ENCODE peak calls at places on chromosomes 12 and 14, in seven cellular contexts. U, L, C, J, P, V and R are unnamed samples.

GRCh38 chr12:59134750-59135149 is 214.4 kb upstream of the LRIG3 start:
- DNase-seq in U (no peak), L (no peak), C (no peak), J (no peak), P (no peak), V (no peak), R (no peak)

GRCh38 chr12:77064891-77065360 is 443 bp downstream of the E2F7 start:
- DNase-seq in U (no peak), L (no peak), C (no peak), J (no peak), P (no peak), V (no peak), R (no peak)

GRCh38 chr14:65949711-65950516 is 536.3 kb upstream of the CCDC196 start:
- DNase-seq in U (peak), L (no peak), C (no peak), J (no peak), P (no peak), V (peak), R (no peak)

GRCh38 chr14:96978525-96979272 is 181.5 kb downstream of the VRK1 start:
- DNase-seq in U (no peak), L (no peak), C (no peak), J (no peak), P (no peak), V (no peak), R (no peak)

GRCh38 chr12:112711507-112711906 is 80.0 kb upstream of the RPH3A start:
- DNase-seq in U (no peak), L (no peak), C (no peak), J (no peak), P (no peak), V (no peak), R (no peak)

GRCh38 chr12:107130830-107131760 is 37.7 kb upstream of the CRY1 start:
- DNase-seq in U (no peak), L (peak), C (no peak), J (no peak), P (no peak), V (no peak), R (no peak)

GRCh38 chr14:68556253-68556652 is 236.6 kb downstream of the ZFP36L1 start:
- DNase-seq in U (no peak), L (no peak), C (no peak), J (no peak), P (no peak), V (no peak), R (no peak)

GRCh38 chr12:109134186-109134917 is 18.0 kb downstream of the ACACB start:
- DNase-seq in U (peak), L (peak), C (peak), J (no peak), P (no peak), V (no peak), R (no peak)

GRCh38 chr12:12529783-12530421 is 32.8 kb downstream of the DUSP16 start:
- DNase-seq in U (no peak), L (no peak), C (no peak), J (no peak), P (no peak), V (no peak), R (no peak)

GRCh38 chr14:105927661-105928060 is 401.3 kb downstream of the TMEM121 start:
- DNase-seq in U (no peak), L (no peak), C (peak), J (no peak), P (no peak), V (no peak), R (no peak)

GRCh38 chr12:107163413-107163812 is 70.1 kb upstream of the CRY1 start:
- DNase-seq in U (no peak), L (no peak), C (no peak), J (no peak), P (no peak), V (no peak), R (no peak)

GRCh38 chr12:68356060-68356748 is 24.0 kb upstream of the MDM1 start:
- DNase-seq in U (no peak), L (no peak), C (no peak), J (no peak), P (no peak), V (no peak), R (no peak)

GRCh38 chr12:94184995-94185711 is 36.8 kb downstream of the PLXNC1 start:
- DNase-seq in U (no peak), L (no peak), C (no peak), J (no peak), P (no peak), V (no peak), R (no peak)

GRCh38 chr14:80356413-80356812 is 145.1 kb upstream of the DIO2 start:
- DNase-seq in U (no peak), L (peak), C (no peak), J (no peak), P (no peak), V (peak), R (no peak)

GRCh38 chr12:83573676-83574075 is 887.0 kb downstream of the TMTC2 start:
- DNase-seq in U (peak), L (no peak), C (no peak), J (no peak), P (no peak), V (no peak), R (no peak)

GRCh38 chr14:77059276-77059934 is 30.9 kb upstream of the IRF2BPL start:
- DNase-seq in U (peak), L (no peak), C (peak), J (no peak), P (no peak), V (peak), R (no peak)

GRCh38 chr14:72463291-72463866 is 430.5 kb downstream of the DPF3 start:
- DNase-seq in U (peak), L (no peak), C (no peak), J (no peak), P (no peak), V (no peak), R (no peak)

GRCh38 chr14:52961060-52961639 is 10.3 kb upstream of the FERMT2 start:
- DNase-seq in U (peak), L (peak), C (peak), J (no peak), P (peak), V (peak), R (no peak)

GRCh38 chr12:8914716-8915526 is 612 bp downstream of the PHC1 start:
- DNase-seq in U (no peak), L (peak), C (peak), J (no peak), P (no peak), V (peak), R (no peak)

GRCh38 chr14:105876829-105877228 is 350.4 kb downstream of the TMEM121 start:
- DNase-seq in U (no peak), L (no peak), C (no peak), J (no peak), P (no peak), V (no peak), R (no peak)

GRCh38 chr12:93003540-93004239 is 74.6 kb upstream of the EEA1 start:
- DNase-seq in U (no peak), L (no peak), C (no peak), J (no peak), P (no peak), V (no peak), R (no peak)

GRCh38 chr12:8687846-8688601 is 9.8 kb upstream of the RIMKLB start:
- DNase-seq in U (peak), L (peak), C (no peak), J (no peak), P (no peak), V (no peak), R (no peak)

GRCh38 chr12:122395319-122395718 is 27.1 kb downstream of the CLIP1 start:
- DNase-seq in U (peak), L (peak), C (no peak), J (no peak), P (no peak), V (no peak), R (peak)

GRCh38 chr14:80602931-80603330 is 338.6 kb downstream of the CEP128 start:
- DNase-seq in U (no peak), L (peak), C (no peak), J (no peak), P (no peak), V (no peak), R (no peak)

GRCh38 chr14:61876362-61877049 is 114.3 kb downstream of the SNAPC1 start:
- DNase-seq in U (no peak), L (peak), C (no peak), J (no peak), P (no peak), V (no peak), R (no peak)

GRCh38 chr12:69019082-69019481 is 86.1 kb upstream of the CPM start:
- DNase-seq in U (no peak), L (no peak), C (no peak), J (no peak), P (no peak), V (no peak), R (no peak)

GRCh38 chr14:31934767-31935266 is 142.3 kb upstream of the ARHGAP5 start:
- DNase-seq in U (peak), L (peak), C (no peak), J (no peak), P (no peak), V (peak), R (no peak)

GRCh38 chr14:103199141-103199540 is 75.9 kb downstream of the TNFAIP2 start:
- DNase-seq in U (no peak), L (no peak), C (no peak), J (no peak), P (no peak), V (no peak), R (no peak)

GRCh38 chr12:51391047-51391837 is at the start of gene GALNT6:
- DNase-seq in U (no peak), L (peak), C (peak), J (peak), P (no peak), V (no peak), R (no peak)

GRCh38 chr12:40375076-40375475 is 150.3 kb downstream of the LRRK2 start:
- DNase-seq in U (peak), L (no peak), C (no peak), J (no peak), P (no peak), V (peak), R (peak)

GRCh38 chr14:76153919-76154318 is 2.2 kb downstream of the GPATCH2L start:
- DNase-seq in U (no peak), L (no peak), C (no peak), J (no peak), P (no peak), V (no peak), R (no peak)

GRCh38 chr12:109154485-109155438 is 38.4 kb downstream of the ACACB start:
- DNase-seq in U (peak), L (peak), C (peak), J (peak), P (peak), V (peak), R (peak)

GRCh38 chr12:39205969-39206368 is 237.0 kb downstream of the KIF21A start:
- DNase-seq in U (no peak), L (no peak), C (no peak), J (no peak), P (peak), V (no peak), R (no peak)

GRCh38 chr12:29610473-29611174 is 113.1 kb upstream of the OVCH1 start:
- DNase-seq in U (no peak), L (peak), C (no peak), J (no peak), P (no peak), V (no peak), R (no peak)

GRCh38 chr12:65868133-65868705 is 43.9 kb downstream of the HMGA2 start:
- DNase-seq in U (no peak), L (no peak), C (no peak), J (no peak), P (no peak), V (no peak), R (no peak)

GRCh38 chr12:32756476-32757158 is 920 bp upstream of the YARS2 start:
- DNase-seq in U (no peak), L (peak), C (no peak), J (no peak), P (no peak), V (no peak), R (no peak)

GRCh38 chr12:111384596-111384995 is 15.7 kb upstream of the PHETA1 start:
- DNase-seq in U (no peak), L (no peak), C (no peak), J (no peak), P (no peak), V (no peak), R (no peak)

DNA sequence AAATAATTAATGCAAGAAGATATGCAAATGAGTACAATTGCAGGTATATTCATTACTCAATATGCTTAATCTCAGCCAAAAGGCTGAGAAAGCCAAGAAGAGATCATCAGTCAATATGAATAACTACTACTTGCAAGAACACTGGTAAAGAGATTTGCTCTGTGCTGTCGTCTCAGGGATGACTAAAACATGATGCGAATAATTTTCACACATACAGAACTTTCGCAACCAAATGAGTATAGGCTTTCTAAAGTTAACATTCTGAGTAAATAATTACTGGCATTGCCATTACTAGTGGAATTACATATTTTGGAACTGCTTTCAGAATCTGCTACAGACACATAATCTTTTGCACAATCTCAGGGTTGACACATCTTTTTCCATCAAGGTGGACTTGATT is 24.7 kb downstream of the NCKAP1L start:
- DNase-seq in U (no peak), L (no peak), C (no peak), J (no peak), P (no peak), V (no peak), R (no peak)
- TF ChIP-seq SIN3A in U (no peak), L (no peak), C (no peak), J (no peak), P (no peak), V (no peak), R (no peak)

DNA sequence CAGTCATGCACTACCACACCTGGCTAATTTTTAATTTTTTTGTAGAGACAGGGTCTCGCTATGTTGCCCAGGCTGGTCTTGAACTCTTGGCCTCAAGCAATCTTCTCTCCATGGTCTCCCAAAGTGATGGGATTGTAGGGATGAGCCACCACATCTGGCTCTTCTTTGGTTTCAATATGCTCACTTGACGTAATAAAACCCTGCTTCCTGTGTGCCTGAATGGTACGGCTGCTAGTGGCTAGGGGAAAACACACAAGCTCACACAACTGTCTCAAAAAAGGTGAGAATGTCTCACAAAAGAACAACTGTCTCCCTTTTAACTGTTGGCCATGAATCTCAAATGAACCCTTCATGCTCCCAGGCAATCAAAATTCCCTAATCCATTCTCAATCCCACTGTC is 15.0 kb downstream of the C1S start:
- DNase-seq in U (no peak), L (no peak), C (no peak), J (no peak), P (no peak), V (no peak), R (no peak)
- TF ChIP-seq SIN3A in U (no peak), L (no peak), C (no peak), J (no peak), P (no peak), V (no peak), R (no peak)

DNA sequence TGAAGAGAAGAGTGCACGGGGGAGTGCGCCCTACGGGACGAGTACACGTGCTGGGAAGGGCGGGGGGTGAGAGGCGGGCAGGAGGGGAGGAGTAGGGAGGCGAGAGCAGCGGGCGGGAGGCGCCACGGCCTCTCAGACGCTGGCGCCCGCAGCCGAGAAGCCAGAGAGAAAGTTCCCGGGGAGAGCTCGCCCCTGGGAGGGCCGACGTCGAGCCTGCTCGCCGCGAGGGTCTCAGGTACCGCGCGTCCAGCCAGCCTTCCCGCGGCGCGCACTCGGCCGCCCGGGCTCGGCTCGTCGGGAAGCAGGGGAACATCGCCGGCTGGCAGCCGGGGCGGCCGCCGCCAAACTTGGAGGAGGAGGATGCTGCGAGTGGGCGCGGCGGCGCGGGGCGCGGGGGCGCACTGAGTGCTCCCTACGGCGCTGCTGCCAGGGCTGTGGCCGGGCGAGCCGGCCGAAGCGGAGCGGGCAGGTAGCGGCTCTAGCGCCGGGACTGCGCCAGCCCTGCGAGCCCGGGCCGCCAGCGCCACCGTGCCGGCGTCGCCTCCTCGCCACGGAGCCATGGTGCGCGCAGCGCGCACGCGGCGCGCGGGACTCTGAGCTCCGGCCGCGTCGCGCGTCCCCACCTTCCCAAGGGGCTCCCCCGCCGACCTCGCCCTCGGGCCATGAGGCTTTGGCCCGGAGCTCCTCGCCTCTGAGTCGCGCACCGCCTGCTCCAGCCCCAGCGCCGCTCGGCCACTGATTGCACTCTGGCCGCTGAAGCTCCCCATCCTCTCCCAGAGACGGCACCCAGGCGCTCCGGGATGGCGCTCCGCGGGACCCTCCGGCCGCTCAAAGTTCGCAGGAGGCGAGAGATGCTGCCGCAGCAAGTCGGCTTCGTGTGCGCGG is at the start of gene SLC24A4:
- DNase-seq in U (no peak), L (peak), C (no peak), J (no peak), P (no peak), V (no peak), R (no peak)
- TF ChIP-seq SIN3A in U (no peak), L (no peak), C (no peak), J (no peak), P (no peak), V (no peak), R (no peak)

GRCh38 chr12:56632701-56633464 is 2.8 kb upstream of the BAZ2A start:
- DNase-seq in U (no peak), L (peak), C (no peak), J (no peak), P (no peak), V (no peak), R (no peak)
- TF ChIP-seq SIN3A in U (no peak), L (no peak), C (no peak), J (no peak), P (no peak), V (no peak), R (no peak)

DNA sequence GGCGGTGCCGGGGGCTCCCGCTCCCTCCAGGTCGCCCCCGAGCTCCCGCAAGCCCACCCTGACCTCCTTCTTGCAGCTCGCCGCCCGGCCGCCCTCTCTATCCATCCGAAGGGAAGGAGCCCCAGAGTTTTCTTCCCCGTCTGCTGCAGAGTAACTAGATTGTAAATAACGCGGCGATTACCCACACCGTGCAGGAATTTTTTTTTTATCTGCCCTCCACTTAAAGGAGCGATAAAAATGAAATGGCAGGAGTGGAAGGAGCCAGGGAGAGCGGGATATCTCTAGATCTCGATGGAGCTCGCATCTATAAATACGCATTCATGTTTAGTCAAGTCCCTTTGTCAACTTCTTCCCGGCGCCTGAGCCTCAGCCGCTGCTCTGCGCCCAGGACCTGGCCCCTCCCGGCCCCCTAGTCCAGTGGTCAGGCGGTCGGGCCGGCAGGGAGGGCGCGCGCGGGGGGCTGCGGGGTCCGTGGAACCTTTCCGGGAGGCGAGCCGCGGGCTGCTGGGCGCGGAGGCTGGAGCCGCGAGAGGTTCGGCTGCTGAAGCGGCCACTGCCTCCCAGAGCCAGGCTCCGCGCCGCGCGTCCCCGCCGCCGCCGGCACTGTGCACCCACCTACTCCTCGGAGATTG is 386.0 kb downstream of the BCAT1 start:
- DNase-seq in U (no peak), L (peak), C (peak), J (no peak), P (no peak), V (no peak), R (no peak)
- TF ChIP-seq SIN3A in U (no peak), L (no peak), C (no peak), J (peak), P (no peak), V (no peak), R (no peak)

GRCh38 chr14:70148911-70149675 is 39.7 kb downstream of the SLC8A3 start:
- DNase-seq in U (no peak), L (peak), C (no peak), J (no peak), P (no peak), V (no peak), R (no peak)

GRCh38 chr14:70156602-70157001 is 32.1 kb downstream of the SLC8A3 start:
- DNase-seq in U (no peak), L (no peak), C (no peak), J (no peak), P (no peak), V (no peak), R (no peak)

GRCh38 chr14:70149766-70150165 is 39.0 kb downstream of the SLC8A3 start:
- DNase-seq in U (no peak), L (peak), C (no peak), J (no peak), P (no peak), V (no peak), R (no peak)

GRCh38 chr14:70152704-70153103 is 36.0 kb downstream of the SLC8A3 start:
- DNase-seq in U (no peak), L (peak), C (no peak), J (no peak), P (no peak), V (no peak), R (no peak)

GRCh38 chr14:70152081-70152480 is 36.7 kb downstream of the SLC8A3 start:
- DNase-seq in U (no peak), L (no peak), C (no peak), J (no peak), P (no peak), V (no peak), R (no peak)
- TF ChIP-seq SIN3A in U (no peak), L (no peak), C (no peak), J (no peak), P (no peak), V (no peak), R (no peak)